ENCODE peak calls at places on chromosomes 3 and 15, in six cellular contexts. B is lower lobe of right lung, E is transverse colon, F is PC-9, T is AG10803, K is pancreas. M is an unnamed sample.

GRCh38 chr3:16407365-16407764 is 106.1 kb downstream of the RFTN1 start:
- DNase-seq in B (no peak), K (no peak), F (no peak), T (peak), E (no peak), M (no peak)

GRCh38 chr15:47484119-47484518 is 233.2 kb upstream of the SEMA6D start:
- DNase-seq in F (no peak), K (no peak), B (no peak), T (no peak), E (no peak), M (no peak)

GRCh38 chr15:99618941-99619411 is 53.2 kb downstream of the MEF2A start:
- DNase-seq in K (no peak), T (peak), B (no peak), F (no peak), E (no peak), M (no peak)

GRCh38 chr3:196868297-196868661 is 559 bp downstream of the SENP5 start:
- DNase-seq in T (peak), B (peak), E (peak), F (no peak), K (no peak), M (no peak)

GRCh38 chr3:191792580-191792979 is 331.6 kb downstream of the PYDC2 start:
- DNase-seq in K (no peak), E (no peak), B (no peak), F (no peak), T (no peak), M (no peak)

GRCh38 chr3:149426325-149426724 is 48.2 kb upstream of the TM4SF4 start:
- DNase-seq in E (no peak), T (no peak), B (no peak), K (no peak), F (no peak), M (no peak)

GRCh38 chr15:91924842-91925495 is 71.5 kb downstream of the SLCO3A1 start:
- DNase-seq in B (no peak), K (no peak), F (no peak), E (no peak), T (no peak), M (no peak)

GRCh38 chr15:76140069-76140454 is 80.3 kb downstream of the TMEM266 start:
- DNase-seq in B (no peak), F (no peak), T (no peak), E (no peak), K (no peak), M (no peak)

GRCh38 chr3:179852117-179852886 is 184.4 kb downstream of the PEX5L start:
- DNase-seq in K (no peak), E (no peak), T (peak), B (no peak), F (no peak), M (no peak)

GRCh38 chr3:192408007-192408655 is 319.2 kb downstream of the FGF12 start:
- DNase-seq in T (no peak), B (no peak), E (no peak), F (no peak), K (peak), M (no peak)

GRCh38 chr3:53804697-53805462 is 41.3 kb downstream of the CHDH start:
- DNase-seq in F (no peak), E (no peak), K (no peak), T (peak), B (no peak), M (no peak)

GRCh38 chr15:74396445-74397238 is 29.2 kb upstream of the CYP11A1 start:
- DNase-seq in B (no peak), F (peak), T (peak), E (peak), K (peak), M (peak)

GRCh38 chr15:89814112-89814742 is 425 bp downstream of the ANPEP start:
- DNase-seq in F (no peak), E (no peak), K (no peak), B (peak), T (no peak), M (no peak)

GRCh38 chr3:155581579-155581978 is 163.3 kb downstream of the PLCH1 start:
- DNase-seq in F (no peak), T (no peak), B (no peak), E (no peak), K (no peak), M (no peak)

GRCh38 chr3:152298393-152299242 is 29.9 kb downstream of the MBNL1 start:
- DNase-seq in B (no peak), E (peak), K (no peak), T (peak), F (peak), M (peak)

GRCh38 chr3:5004319-5005152 is 25.3 kb downstream of the BHLHE40 start:
- DNase-seq in K (no peak), F (no peak), E (no peak), T (no peak), B (no peak), M (no peak)

GRCh38 chr3:146308682-146309081 is 57.8 kb upstream of the PLSCR4 start:
- DNase-seq in K (no peak), T (peak), E (no peak), F (no peak), B (no peak), M (no peak)

GRCh38 chr3:115975353-115975752 is 352.0 kb downstream of the GAP43 start:
- DNase-seq in B (no peak), T (peak), F (no peak), K (no peak), E (no peak), M (no peak)

GRCh38 chr15:57507111-57507510 is 84.6 kb upstream of the MYZAP start:
- DNase-seq in B (no peak), T (no peak), K (no peak), F (no peak), E (no peak), M (no peak)

GRCh38 chr3:126187920-126188319 is 7.5 kb upstream of the ALDH1L1 start:
- DNase-seq in F (no peak), T (no peak), E (no peak), B (no peak), K (no peak), M (no peak)

GRCh38 chr15:72285927-72286516 is 13.7 kb upstream of the PARP6 start:
- DNase-seq in K (peak), B (peak), T (peak), E (peak), F (peak), M (no peak)

GRCh38 chr3:108705045-108705444 is 52.2 kb downstream of the RETNLB start:
- DNase-seq in B (no peak), T (no peak), E (no peak), K (no peak), F (no peak), M (no peak)

GRCh38 chr3:60431599-60431958 is 819.7 kb downstream of the FHIT start:
- DNase-seq in K (no peak), B (no peak), T (peak), F (no peak), E (no peak), M (no peak)

GRCh38 chr3:190718691-190719090 is 143.8 kb downstream of the GMNC start:
- DNase-seq in T (peak), E (no peak), F (no peak), K (no peak), B (no peak), M (no peak)

GRCh38 chr3:196569003-196569516 is 600 bp downstream of the FBXO45 start:
- DNase-seq in T (peak), B (peak), E (peak), K (peak), F (peak), M (no peak)

GRCh38 chr3:16864610-16865313 is 20.0 kb upstream of the PLCL2 start:
- DNase-seq in K (no peak), E (no peak), F (no peak), B (no peak), T (peak), M (no peak)

GRCh38 chr3:129119365-129120100 is 2.1 kb downstream of the RAB43 start:
- DNase-seq in T (no peak), K (no peak), F (peak), E (peak), B (peak), M (no peak)

GRCh38 chr3:51389423-51390183 is 1.5 kb upstream of the RBM15B start:
- DNase-seq in B (peak), T (peak), K (no peak), F (no peak), E (peak), M (no peak)

GRCh38 chr15:35126236-35126635 is 41.1 kb upstream of the NANOGP8 start:
- DNase-seq in K (no peak), E (no peak), F (no peak), B (no peak), T (no peak), M (no peak)

GRCh38 chr3:178436773-178437172 is 99.5 kb upstream of the KCNMB2 start:
- DNase-seq in K (no peak), F (no peak), T (peak), E (no peak), B (no peak), M (no peak)

GRCh38 chr3:61527011-61527410 is 34.4 kb upstream of the PTPRG start:
- DNase-seq in T (no peak), K (no peak), F (no peak), E (no peak), B (no peak), M (no peak)

GRCh38 chr15:38941399-38941953 is 376.9 kb upstream of the RASGRP1 start:
- DNase-seq in B (no peak), F (peak), K (no peak), T (peak), E (no peak), M (peak)

GRCh38 chr3:189076459-189076858 is 95.3 kb upstream of the TPRG1 start:
- DNase-seq in E (no peak), T (no peak), B (no peak), K (no peak), F (no peak), M (no peak)

GRCh38 chr15:78259232-78259631 is 5.1 kb upstream of the DNAJA4 start:
- DNase-seq in F (peak), B (no peak), T (no peak), K (no peak), E (no peak), M (no peak)
- H3K4me3 ChIP-seq in F (no peak), B (no peak), T (no peak), K (no peak), E (no peak), M (no peak)

DNA sequence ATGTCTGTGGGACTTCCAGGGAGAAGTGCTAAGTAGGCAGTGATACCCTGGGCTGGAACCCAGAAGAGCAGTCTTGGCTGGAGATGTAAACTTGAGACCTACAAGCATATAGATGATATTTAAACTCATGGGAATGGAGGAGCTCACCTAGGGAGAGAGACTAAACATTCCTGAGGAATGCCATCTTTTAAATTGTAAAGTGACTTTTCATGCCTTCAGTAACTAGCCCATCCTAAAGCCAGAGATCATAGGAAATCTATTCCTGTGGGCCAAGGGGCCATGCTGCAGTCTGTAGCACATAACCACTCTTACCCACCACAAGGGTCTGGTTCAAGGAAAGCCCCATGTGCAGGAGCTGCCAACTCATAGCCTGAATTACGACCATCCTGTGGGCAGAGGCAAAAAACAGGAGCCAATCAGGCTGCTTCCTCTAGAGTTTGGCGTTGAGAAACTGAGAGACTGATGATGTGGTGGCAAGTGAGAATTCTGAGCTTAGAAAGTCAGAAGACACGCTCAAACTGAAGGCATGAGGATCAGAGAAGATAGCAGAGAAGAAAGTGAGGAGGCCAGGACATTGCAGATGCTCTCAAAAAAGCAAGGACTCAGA is 37.5 kb downstream of the CTDSPL start:
- DNase-seq in E (no peak), K (no peak), F (no peak), T (no peak), B (no peak), M (no peak)
- H3K4me3 ChIP-seq in E (no peak), K (no peak), F (no peak), T (no peak), B (no peak), M (no peak)

GRCh38 chr3:168250415-168250861 is 154.7 kb upstream of the GOLIM4 start:
- DNase-seq in T (no peak), F (no peak), B (no peak), E (no peak), K (peak), M (no peak)
- H3K4me3 ChIP-seq in T (peak), F (peak), B (peak), E (no peak), K (peak), M (peak)

DNA sequence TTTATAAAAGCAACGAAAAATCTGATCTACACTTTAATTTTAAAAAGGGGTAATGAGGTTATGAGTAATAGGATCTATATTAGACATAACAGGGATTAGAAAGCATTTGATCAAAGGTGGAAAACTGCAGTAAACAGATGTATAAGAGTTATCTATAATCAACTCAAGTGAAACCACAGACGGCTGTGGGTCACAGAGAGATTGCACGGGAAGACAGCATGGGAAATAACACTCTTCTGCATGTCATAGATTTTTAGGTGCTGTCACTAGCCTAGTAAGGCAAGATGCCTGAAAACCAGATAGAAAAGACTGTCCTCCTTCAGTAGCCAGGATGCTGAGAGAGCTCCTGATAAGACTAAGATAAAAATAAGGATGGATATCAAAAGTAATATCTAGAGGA is 1.8 kb downstream of the LYSMD2 start:
- DNase-seq in T (no peak), B (no peak), F (no peak), K (no peak), E (no peak), M (no peak)
- H3K4me3 ChIP-seq in T (no peak), B (peak), F (no peak), K (no peak), E (no peak), M (no peak)

GRCh38 chr15:45128971-45129639 is 574 bp downstream of the DUOXA1 start:
- DNase-seq in E (no peak), K (peak), T (no peak), B (peak), F (no peak), M (no peak)
- H3K4me3 ChIP-seq in E (no peak), K (no peak), T (peak), B (peak), F (no peak), M (no peak)

GRCh38 chr3:71066356-71066755 is 517.2 kb downstream of the FOXP1 start:
- DNase-seq in K (no peak), B (peak), T (no peak), E (peak), F (no peak), M (no peak)
- H3K4me3 ChIP-seq in K (no peak), B (peak), T (no peak), E (no peak), F (no peak), M (no peak)

GRCh38 chr3:13860001-13860400 is 19.9 kb downstream of the WNT7A start:
- DNase-seq in T (no peak), F (no peak), E (no peak), B (no peak), K (no peak), M (no peak)
- H3K4me3 ChIP-seq in T (no peak), F (no peak), E (no peak), B (no peak), K (no peak), M (no peak)

M was measured in epithelial cell of proximal tubule.